ENCODE peak calls at places on chromosome 21, in eight cellular contexts. E, F, Q, W, V, P, T and R are unnamed samples.

GRCh38 chr21:34997295-34997694 is 51.8 kb downstream of the RUNX1 start:
- DNase-seq in V (no peak), E (no peak), F (no peak), Q (no peak), T (no peak), P (no peak), W (no peak), R (peak; percentile 50)

GRCh38 chr21:44519346-44520325 is 20.4 kb downstream of the KRTAP10-1 start:
- DNase-seq in W (no peak), P (no peak), E (no peak), T (peak; percentile 50), F (no peak), Q (no peak), V (no peak), R (no peak)

GRCh38 chr21:29277442-29277841 is 21.3 kb upstream of the BACH1 start:
- DNase-seq in P (no peak), E (no peak), Q (no peak), W (no peak), T (no peak), V (no peak), F (no peak), R (no peak)

GRCh38 chr21:44517175-44517899 is 22.7 kb downstream of the KRTAP10-1 start:
- DNase-seq in T (peak; percentile 60), Q (no peak), W (no peak), V (no peak), F (no peak), E (no peak), P (peak; percentile 53), R (peak; percentile 63)

GRCh38 chr21:46585191-46585953 is 19.5 kb downstream of the S100B start:
- DNase-seq in T (no peak), P (no peak), W (no peak), Q (no peak), F (peak; percentile 17), V (no peak), E (no peak), R (no peak)

GRCh38 chr21:38804617-38805281 is 980 bp upstream of the ETS2 start:
- DNase-seq in V (no peak), T (peak; percentile 91), Q (no peak), E (peak; percentile 86), W (peak; percentile 67), F (peak; percentile 86), P (no peak), R (peak; percentile 50)

GRCh38 chr21:46557469-46557868 is 47.4 kb downstream of the S100B start:
- DNase-seq in V (no peak), P (no peak), Q (no peak), W (no peak), E (no peak), T (no peak), F (no peak), R (no peak)

GRCh38 chr21:28308516-28308915 is 684.2 kb downstream of the LTN1 start:
- DNase-seq in T (no peak), Q (no peak), P (no peak), W (no peak), E (no peak), F (no peak), V (peak; percentile 28), R (peak; percentile 31)

GRCh38 chr21:33305344-33305671 is 19.5 kb upstream of the IFNAR1 start:
- DNase-seq in W (no peak), P (no peak), F (no peak), T (no peak), V (no peak), Q (no peak), E (no peak), R (no peak)

DNA sequence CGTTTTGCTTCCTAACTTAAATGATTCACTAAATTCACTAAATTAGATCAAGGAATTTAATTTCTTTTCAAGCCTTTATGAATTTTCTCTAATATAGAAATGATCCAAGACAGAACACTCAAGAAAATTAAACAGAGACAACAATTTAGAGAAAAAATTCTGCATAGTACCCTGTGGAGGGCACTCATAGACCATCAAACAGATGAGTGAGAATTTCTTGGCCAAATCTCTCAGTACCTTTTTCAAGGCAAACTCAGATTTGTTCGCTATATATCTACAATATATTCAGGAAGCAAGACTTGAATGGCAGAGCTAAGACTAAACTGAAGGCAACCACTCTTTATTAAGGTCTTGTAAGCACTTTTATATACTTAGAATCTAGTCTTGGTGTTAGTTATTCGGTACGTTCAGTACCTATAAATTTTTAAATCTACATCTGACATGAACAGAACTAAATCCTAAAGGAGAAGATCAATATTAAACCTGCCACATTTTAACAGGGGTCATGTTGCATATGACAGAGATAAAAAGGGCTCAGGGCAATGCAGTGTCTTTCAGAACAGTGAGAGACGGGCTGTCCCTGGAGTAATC is 118.7 kb upstream of the TMPRSS15 start:
- DNase-seq in T (no peak), W (no peak), F (no peak), E (no peak), P (no peak), Q (no peak), V (no peak), R (peak; percentile 8)
- TF ChIP-seq CTCF in T (no peak), W (no peak), F (peak; percentile 22), E (peak; percentile 44), P (no peak), Q (no peak), V (peak; percentile 30), R (no peak)

GRCh38 chr21:37364722-37365121 is 1.9 kb upstream of the DYRK1A start:
- DNase-seq in W (no peak), V (no peak), Q (no peak), P (no peak), F (no peak), E (no peak), T (no peak), R (no peak)
- H3K4me3 ChIP-seq in W (no peak overlapping the region), V (no peak overlapping the region), Q (no peak overlapping the region), P (no peak overlapping the region), F (no peak overlapping the region), E (peak overlapping the region; percentile 84), T (peak overlapping the region; percentile 83), R (no peak overlapping the region)

GRCh38 chr21:20875741-20876140 is 122.5 kb upstream of the NCAM2 start:
- DNase-seq in V (no peak), T (no peak), F (no peak), E (no peak), W (no peak), Q (no peak), P (no peak), R (no peak)
- TF ChIP-seq CTCF in V (peak; percentile 16), T (no peak), F (no peak), E (peak; percentile 47), W (no peak), Q (no peak), P (no peak), R (no peak)

GRCh38 chr21:17779486-17779885 is 39.7 kb downstream of the C21orf91 start:
- DNase-seq in V (no peak), Q (no peak), P (no peak), F (no peak), T (no peak), E (no peak), W (no peak), R (no peak)
- H3K4me3 ChIP-seq in V (no peak overlapping the region), Q (no peak overlapping the region), P (no peak overlapping the region), F (no peak overlapping the region), T (no peak overlapping the region), E (no peak overlapping the region), W (no peak overlapping the region), R (no peak overlapping the region)